ENCODE peak calls at places on chromosomes 13 and 19, in seven cellular contexts. M, X, R, U, T, E and Z are unnamed samples.

GRCh38 chr13:44816701-44817684 is 172.3 kb downstream of the NUFIP1 start:
- DNase-seq in U (no peak), R (no peak), M (no peak), X (no peak), E (no peak), T (peak), Z (no peak)

GRCh38 chr13:40179421-40179820 is 487.0 kb downstream of the FOXO1 start:
- DNase-seq in X (no peak), M (no peak), R (no peak), T (no peak), E (no peak), U (no peak), Z (no peak)

GRCh38 chr13:40352807-40353562 is 313.5 kb downstream of the FOXO1 start:
- DNase-seq in U (peak), E (no peak), M (no peak), X (peak), R (no peak), T (no peak), Z (no peak)

GRCh38 chr19:11091343-11092153 is 2.3 kb downstream of the LDLR start:
- DNase-seq in U (peak), R (no peak), E (peak), X (no peak), T (peak), M (no peak), Z (no peak)

GRCh38 chr13:27375686-27376326 is 48.6 kb upstream of the GTF3A start:
- DNase-seq in U (peak), T (peak), E (peak), M (peak), R (no peak), X (peak), Z (no peak)

GRCh38 chr19:40640744-40641143 is 39.6 kb downstream of the LTBP4 start:
- DNase-seq in R (no peak), E (peak), M (no peak), T (peak), X (no peak), U (peak), Z (no peak)

GRCh38 chr19:38699027-38699346 is 45.3 kb downstream of the CAPN12 start:
- DNase-seq in M (no peak), R (no peak), U (no peak), E (no peak), X (no peak), T (no peak), Z (no peak)

GRCh38 chr19:17615889-17616685 is 60.6 kb downstream of the COLGALT1 start:
- DNase-seq in M (no peak), U (no peak), E (no peak), R (no peak), T (no peak), X (no peak), Z (no peak)

GRCh38 chr13:101554420-101555125 is 102.1 kb downstream of the ITGBL1 start:
- DNase-seq in X (no peak), R (no peak), T (peak), E (no peak), U (peak), M (no peak), Z (no peak)

GRCh38 chr13:77518266-77518665 is 17.2 kb upstream of the SCEL start:
- DNase-seq in M (no peak), X (no peak), U (no peak), R (no peak), T (no peak), E (no peak), Z (no peak)

GRCh38 chr13:59746291-59746962 is 417.3 kb downstream of the DIAPH3 start:
- DNase-seq in X (no peak), R (no peak), E (no peak), U (peak), M (no peak), T (peak), Z (no peak)

GRCh38 chr13:99436686-99437416 is 64.4 kb upstream of the TM9SF2 start:
- DNase-seq in X (peak), R (peak), M (peak), U (peak), T (peak), E (peak), Z (peak)

GRCh38 chr19:18229474-18229873 is 3.2 kb upstream of the PDE4C start:
- DNase-seq in M (no peak), R (no peak), X (no peak), E (no peak), T (no peak), U (no peak), Z (no peak)

GRCh38 chr13:67619346-67619745 is 389.2 kb upstream of the PCDH9 start:
- DNase-seq in T (peak), U (no peak), X (no peak), M (no peak), R (no peak), E (no peak), Z (no peak)

GRCh38 chr13:100890645-100891044 is 216.1 kb upstream of the TMTC4 start:
- DNase-seq in M (no peak), U (no peak), X (no peak), T (no peak), R (no peak), E (no peak), Z (no peak)

GRCh38 chr19:17867087-17867486 is 4.7 kb upstream of the SLC5A5 start:
- DNase-seq in M (no peak), E (no peak), X (no peak), R (no peak), U (no peak), T (no peak), Z (no peak)

GRCh38 chr19:3626473-3627350 is at the start of gene CACTIN:
- DNase-seq in U (peak), M (peak), E (peak), X (peak), T (peak), R (peak), Z (peak)
- TF ChIP-seq CTCF in U (no peak), M (no peak), E (no peak), X (no peak), T (no peak), R (no peak), Z (no peak)

GRCh38 chr13:35693142-35693784 is 216.8 kb upstream of the MAB21L1 start:
- DNase-seq in R (no peak), U (no peak), X (no peak), M (no peak), E (no peak), T (no peak), Z (no peak)
- TF ChIP-seq CTCF in R (no peak), U (no peak), X (no peak), M (no peak), E (no peak), T (no peak), Z (no peak)

GRCh38 chr19:58218899-58219298 is 9.8 kb upstream of the ZNF544 start:
- DNase-seq in U (no peak), M (no peak), T (no peak), E (peak), X (peak), R (no peak), Z (no peak)
- TF ChIP-seq CTCF in U (no peak), M (no peak), T (peak), E (no peak), X (peak), R (peak), Z (peak)

GRCh38 chr13:23952796-23953195 is 55.5 kb upstream of the C1QTNF9B start:
- DNase-seq in M (no peak), U (no peak), E (no peak), T (no peak), X (no peak), R (no peak), Z (no peak)

GRCh38 chr13:23947893-23948292 is 50.6 kb upstream of the C1QTNF9B start:
- DNase-seq in X (no peak), M (no peak), E (no peak), U (no peak), R (no peak), T (no peak), Z (no peak)

GRCh38 chr13:23949736-23950135 is 52.4 kb upstream of the C1QTNF9B start:
- DNase-seq in X (no peak), M (no peak), R (no peak), U (no peak), T (no peak), E (no peak), Z (no peak)

GRCh38 chr13:23949200-23949599 is 51.9 kb upstream of the C1QTNF9B start:
- DNase-seq in R (no peak), E (no peak), M (no peak), U (no peak), X (no peak), T (no peak), Z (no peak)

GRCh38 chr13:23950736-23951510 is 53.6 kb upstream of the C1QTNF9B start:
- DNase-seq in X (no peak), M (no peak), U (no peak), T (no peak), E (no peak), R (no peak), Z (no peak)
- TF ChIP-seq CTCF in X (peak), M (no peak), U (no peak), T (peak), E (no peak), R (no peak), Z (no peak)

GRCh38 chr13:106376411-106377112 is 158.9 kb downstream of the EFNB2 start:
- DNase-seq in R (no peak), M (no peak), X (no peak), T (peak), E (peak), U (peak), Z (no peak)
- TF ChIP-seq CTCF in R (no peak), M (no peak), X (peak), T (peak), E (peak), U (no peak), Z (peak)